ENCODE peak calls at places on chromosomes 13 and 19, in six cellular contexts. One of them, this sample, is unnamed.

GRCh38 chr13:97226788-97227627 is 4.9 kb downstream of the MBNL2 start:
- DNase-seq in glutamatergic neuron: no peak
- DNase-seq in colonic mucosa: peak; percentile 74
- DNase-seq in GM23338: peak; percentile 80
- DNase-seq in fibroblast of the aortic adventitia: no peak
- DNase-seq in cardiac fibroblast: peak; percentile 74
- DNase-seq in this sample: no peak

GRCh38 chr19:14004619-14005380 is 1.3 kb downstream of the RFX1 start:
- DNase-seq in glutamatergic neuron: no peak
- DNase-seq in colonic mucosa: peak; percentile 77
- DNase-seq in GM23338: no peak
- DNase-seq in fibroblast of the aortic adventitia: peak; percentile 29
- DNase-seq in cardiac fibroblast: no peak
- DNase-seq in this sample: peak; percentile 79

GRCh38 chr19:56875717-56876116 is 35.2 kb upstream of the PEG3 start:
- DNase-seq in glutamatergic neuron: no peak
- DNase-seq in colonic mucosa: no peak
- DNase-seq in GM23338: no peak
- DNase-seq in fibroblast of the aortic adventitia: no peak
- DNase-seq in cardiac fibroblast: no peak
- DNase-seq in this sample: no peak

GRCh38 chr19:47493378-47494210 is 9.6 kb upstream of the KPTN start:
- DNase-seq in glutamatergic neuron: no peak
- DNase-seq in colonic mucosa: no peak
- DNase-seq in GM23338: no peak
- DNase-seq in fibroblast of the aortic adventitia: no peak
- DNase-seq in cardiac fibroblast: no peak
- DNase-seq in this sample: no peak

GRCh38 chr19:57267294-57267693 is 13.0 kb upstream of the ZNF460 start:
- DNase-seq in glutamatergic neuron: no peak
- DNase-seq in colonic mucosa: no peak
- DNase-seq in GM23338: peak; percentile 6
- DNase-seq in fibroblast of the aortic adventitia: no peak
- DNase-seq in cardiac fibroblast: no peak
- DNase-seq in this sample: no peak

GRCh38 chr19:38692458-38693379 is 45.3 kb downstream of the ACTN4 start:
- DNase-seq in glutamatergic neuron: no peak
- DNase-seq in colonic mucosa: no peak
- DNase-seq in GM23338: peak; percentile 67
- DNase-seq in fibroblast of the aortic adventitia: no peak
- DNase-seq in cardiac fibroblast: no peak
- DNase-seq in this sample: no peak

GRCh38 chr19:18438331-18439024 is 545 bp upstream of the ISYNA1 start:
- DNase-seq in glutamatergic neuron: peak; percentile 35
- DNase-seq in colonic mucosa: no peak
- DNase-seq in GM23338: peak; percentile 64
- DNase-seq in fibroblast of the aortic adventitia: peak; percentile 46
- DNase-seq in cardiac fibroblast: peak; percentile 88
- DNase-seq in this sample: no peak

GRCh38 chr13:71721117-71721516 is 145.9 kb downstream of the DACH1 start:
- DNase-seq in glutamatergic neuron: no peak
- DNase-seq in colonic mucosa: no peak
- DNase-seq in GM23338: no peak
- DNase-seq in fibroblast of the aortic adventitia: no peak
- DNase-seq in cardiac fibroblast: no peak
- DNase-seq in this sample: no peak

GRCh38 chr19:18013621-18014111 is 5.7 kb downstream of the ARRDC2 start:
- DNase-seq in glutamatergic neuron: no peak
- DNase-seq in colonic mucosa: no peak
- DNase-seq in GM23338: no peak
- DNase-seq in fibroblast of the aortic adventitia: no peak
- DNase-seq in cardiac fibroblast: no peak
- DNase-seq in this sample: no peak

GRCh38 chr13:82136880-82137279 is 1745.4 kb downstream of the SLITRK1 start:
- DNase-seq in glutamatergic neuron: no peak
- DNase-seq in colonic mucosa: no peak
- DNase-seq in GM23338: no peak
- DNase-seq in fibroblast of the aortic adventitia: no peak
- DNase-seq in cardiac fibroblast: no peak
- DNase-seq in this sample: no peak

GRCh38 chr13:36841411-36841810 is 22.4 kb downstream of the RFXAP start:
- DNase-seq in glutamatergic neuron: no peak
- DNase-seq in colonic mucosa: no peak
- DNase-seq in GM23338: no peak
- DNase-seq in fibroblast of the aortic adventitia: peak; percentile 31
- DNase-seq in cardiac fibroblast: no peak
- DNase-seq in this sample: no peak

GRCh38 chr13:41465215-41465907 is 8.0 kb downstream of the RGCC start:
- DNase-seq in glutamatergic neuron: no peak
- DNase-seq in colonic mucosa: peak; percentile 33
- DNase-seq in GM23338: no peak
- DNase-seq in fibroblast of the aortic adventitia: peak; percentile 59
- DNase-seq in cardiac fibroblast: peak; percentile 62
- DNase-seq in this sample: no peak

GRCh38 chr19:10836478-10837325 is 690 bp upstream of the TMED1 start:
- DNase-seq in glutamatergic neuron: peak; percentile 71
- DNase-seq in colonic mucosa: peak; percentile 89
- DNase-seq in GM23338: peak; percentile 83
- DNase-seq in fibroblast of the aortic adventitia: no peak
- DNase-seq in cardiac fibroblast: peak; percentile 91
- DNase-seq in this sample: peak; percentile 96

DNA sequence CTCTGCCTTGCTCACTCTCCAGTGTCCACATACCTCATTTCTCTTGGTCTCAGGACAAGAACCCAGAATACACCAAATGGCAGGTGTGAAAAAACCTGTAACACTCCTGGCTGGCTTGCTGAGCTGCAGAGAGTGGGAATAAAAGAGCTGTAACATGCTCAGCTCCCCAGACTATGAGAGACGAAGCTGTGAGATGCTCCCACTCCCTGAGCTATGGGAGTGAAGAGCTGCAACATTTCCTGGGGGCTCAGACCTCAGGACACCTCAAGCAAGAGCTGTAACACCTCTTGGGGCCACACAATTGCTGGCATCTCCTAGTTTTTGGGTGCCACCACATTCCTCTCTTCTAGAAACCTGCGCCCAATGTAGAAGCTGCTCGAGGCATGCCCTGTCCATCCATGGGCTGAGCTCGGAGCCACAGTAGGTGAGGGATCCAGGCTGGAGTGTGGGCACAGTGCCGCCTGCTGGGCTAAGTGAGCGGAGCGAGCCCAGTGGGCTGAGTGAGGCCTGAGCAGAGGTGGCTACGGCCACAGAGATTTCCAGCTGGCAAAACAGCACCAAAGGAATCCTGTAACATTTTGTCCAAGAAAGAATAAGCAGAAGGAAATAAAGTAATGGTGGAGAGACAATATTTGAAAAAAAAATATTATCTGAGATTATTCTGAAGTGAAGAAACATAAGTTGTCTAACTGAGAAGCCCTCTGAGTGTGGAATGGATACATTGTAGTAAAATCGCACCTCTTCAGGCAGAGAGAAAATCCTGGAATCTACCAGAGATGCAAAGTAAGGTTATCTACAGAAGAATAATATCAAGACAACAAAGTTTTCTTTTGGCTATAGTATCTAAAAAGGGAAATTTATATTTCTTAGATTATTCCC is 186.2 kb upstream of the PCDH9 start:
- DNase-seq in glutamatergic neuron: peak; percentile 83
- DNase-seq in colonic mucosa: no peak
- DNase-seq in GM23338: peak; percentile 82
- DNase-seq in fibroblast of the aortic adventitia: peak; percentile 22
- DNase-seq in cardiac fibroblast: peak; percentile 54
- DNase-seq in this sample: no peak
- TF ChIP-seq CTCF in glutamatergic neuron: peak; percentile 82
- TF ChIP-seq CTCF in colonic mucosa: no peak
- TF ChIP-seq CTCF in GM23338: peak; percentile 98
- TF ChIP-seq CTCF in fibroblast of the aortic adventitia: peak; percentile 74
- TF ChIP-seq CTCF in cardiac fibroblast: peak; percentile 99
- TF ChIP-seq CTCF in this sample: no peak

DNA sequence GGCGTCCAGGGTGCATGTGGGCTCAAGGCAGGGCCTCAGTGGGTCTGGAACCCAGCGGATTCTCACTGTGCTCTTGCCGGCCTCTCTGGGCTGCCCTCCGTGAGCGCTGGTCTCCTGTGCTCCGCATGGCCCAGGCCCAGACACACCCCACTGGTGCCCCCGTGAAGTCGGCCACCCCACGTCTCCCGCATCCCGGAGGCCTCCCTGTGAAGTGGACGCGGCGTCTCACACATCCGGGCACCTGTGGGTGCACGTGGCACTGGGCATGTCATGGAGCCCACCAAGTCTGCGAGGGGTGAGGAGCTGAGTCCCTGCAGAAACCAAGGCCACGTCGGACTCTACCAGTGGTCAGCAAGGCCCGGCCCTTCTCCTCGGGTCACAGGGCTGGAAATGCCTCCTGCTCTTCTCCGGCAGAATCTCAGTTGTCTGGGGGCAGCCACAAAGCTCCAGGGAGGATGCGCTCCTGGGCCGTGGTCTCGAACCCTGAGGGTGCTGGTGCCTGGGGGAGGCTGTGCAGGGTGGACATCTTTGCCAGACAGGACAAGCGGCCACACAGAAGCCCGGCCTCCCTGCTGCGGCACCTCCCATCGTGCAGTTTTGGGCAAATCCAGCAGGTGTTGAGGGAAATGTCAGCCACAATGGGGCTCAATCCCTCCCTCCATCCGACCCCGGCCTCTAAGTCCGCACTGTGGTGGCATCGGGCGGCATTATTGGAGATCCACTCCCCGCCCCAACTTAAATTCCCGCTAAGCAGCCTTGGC is 2.2 kb downstream of the C13orf46 start:
- DNase-seq in glutamatergic neuron: peak; percentile 4
- DNase-seq in colonic mucosa: no peak
- DNase-seq in GM23338: no peak
- DNase-seq in fibroblast of the aortic adventitia: no peak
- DNase-seq in cardiac fibroblast: no peak
- DNase-seq in this sample: no peak
- TF ChIP-seq CTCF in glutamatergic neuron: no peak
- TF ChIP-seq CTCF in colonic mucosa: no peak
- TF ChIP-seq CTCF in GM23338: no peak
- TF ChIP-seq CTCF in fibroblast of the aortic adventitia: no peak
- TF ChIP-seq CTCF in cardiac fibroblast: no peak
- TF ChIP-seq CTCF in this sample: no peak

GRCh38 chr13:94661396-94661795 is 50.9 kb downstream of the SOX21 start:
- DNase-seq in glutamatergic neuron: no peak
- DNase-seq in colonic mucosa: no peak
- DNase-seq in GM23338: no peak
- DNase-seq in fibroblast of the aortic adventitia: no peak
- DNase-seq in cardiac fibroblast: no peak
- DNase-seq in this sample: no peak

GRCh38 chr13:94658926-94659649 is 53.3 kb downstream of the SOX21 start:
- DNase-seq in glutamatergic neuron: no peak
- DNase-seq in colonic mucosa: no peak
- DNase-seq in GM23338: peak; percentile 59
- DNase-seq in fibroblast of the aortic adventitia: no peak
- DNase-seq in cardiac fibroblast: no peak
- DNase-seq in this sample: no peak

GRCh38 chr13:94657167-94657566 is 55.2 kb downstream of the SOX21 start:
- DNase-seq in glutamatergic neuron: no peak
- DNase-seq in colonic mucosa: no peak
- DNase-seq in GM23338: no peak
- DNase-seq in fibroblast of the aortic adventitia: no peak
- DNase-seq in cardiac fibroblast: peak; percentile 15
- DNase-seq in this sample: no peak

GRCh38 chr13:94662274-94662945 is 49.9 kb downstream of the SOX21 start:
- DNase-seq in glutamatergic neuron: no peak
- DNase-seq in colonic mucosa: no peak
- DNase-seq in GM23338: no peak
- DNase-seq in fibroblast of the aortic adventitia: no peak
- DNase-seq in cardiac fibroblast: no peak
- DNase-seq in this sample: no peak

DNA sequence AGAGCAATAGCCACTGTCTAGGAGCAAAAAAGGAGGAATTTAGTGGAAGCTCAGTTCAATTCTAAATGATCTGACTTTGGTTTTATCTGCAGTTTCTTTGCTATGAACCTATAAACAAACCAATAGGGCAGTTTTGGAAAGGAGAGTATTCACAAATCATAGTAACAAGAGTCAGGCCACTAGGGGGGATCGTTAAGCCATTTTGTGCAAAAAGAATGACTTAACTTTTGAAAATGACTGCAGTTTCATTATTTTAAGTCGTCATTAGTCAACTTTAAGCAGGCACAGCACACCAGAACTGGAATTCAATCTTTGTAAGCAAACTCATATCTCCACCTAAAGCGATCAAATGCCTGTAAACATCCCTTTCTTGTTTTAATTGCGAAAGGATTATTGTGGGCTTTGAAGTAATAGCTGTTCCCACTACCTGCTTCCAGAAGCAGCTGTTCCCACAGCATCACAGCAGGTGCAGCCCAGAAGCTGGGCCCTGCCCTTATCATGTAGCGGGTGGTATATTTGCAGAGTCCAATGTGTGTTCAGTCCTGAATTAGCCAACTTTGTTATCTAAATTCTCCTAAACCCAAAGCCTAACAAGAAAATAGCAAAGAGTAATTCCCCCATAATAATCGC is 51.5 kb downstream of the SOX21 start:
- DNase-seq in glutamatergic neuron: no peak
- DNase-seq in colonic mucosa: no peak
- DNase-seq in GM23338: peak; percentile 75
- DNase-seq in fibroblast of the aortic adventitia: peak; percentile 51
- DNase-seq in cardiac fibroblast: peak; percentile 35
- DNase-seq in this sample: no peak
- TF ChIP-seq CTCF in glutamatergic neuron: no peak
- TF ChIP-seq CTCF in colonic mucosa: no peak
- TF ChIP-seq CTCF in GM23338: peak; percentile 60
- TF ChIP-seq CTCF in fibroblast of the aortic adventitia: peak; percentile 54
- TF ChIP-seq CTCF in cardiac fibroblast: peak; percentile 20
- TF ChIP-seq CTCF in this sample: no peak

GRCh38 chr19:55677572-55678028 is 2.6 kb downstream of the EPN1 start:
- DNase-seq in glutamatergic neuron: no peak
- DNase-seq in colonic mucosa: no peak
- DNase-seq in GM23338: no peak
- DNase-seq in fibroblast of the aortic adventitia: no peak
- DNase-seq in cardiac fibroblast: no peak
- DNase-seq in this sample: no peak

GRCh38 chr19:55676889-55677505 is 2.0 kb downstream of the EPN1 start:
- DNase-seq in glutamatergic neuron: no peak
- DNase-seq in colonic mucosa: no peak
- DNase-seq in GM23338: no peak
- DNase-seq in fibroblast of the aortic adventitia: no peak
- DNase-seq in cardiac fibroblast: no peak
- DNase-seq in this sample: no peak

GRCh38 chr19:55675661-55676354 is 782 bp downstream of the EPN1 start:
- DNase-seq in glutamatergic neuron: no peak
- DNase-seq in colonic mucosa: no peak
- DNase-seq in GM23338: no peak
- DNase-seq in fibroblast of the aortic adventitia: no peak
- DNase-seq in cardiac fibroblast: no peak
- DNase-seq in this sample: no peak

GRCh38 chr19:55674841-55675660 is at the start of gene EPN1:
- DNase-seq in glutamatergic neuron: peak; percentile 99
- DNase-seq in colonic mucosa: peak; percentile 97
- DNase-seq in GM23338: peak; percentile 99
- DNase-seq in fibroblast of the aortic adventitia: peak; percentile 94
- DNase-seq in cardiac fibroblast: peak; percentile 97
- DNase-seq in this sample: peak; percentile 99

DNA sequence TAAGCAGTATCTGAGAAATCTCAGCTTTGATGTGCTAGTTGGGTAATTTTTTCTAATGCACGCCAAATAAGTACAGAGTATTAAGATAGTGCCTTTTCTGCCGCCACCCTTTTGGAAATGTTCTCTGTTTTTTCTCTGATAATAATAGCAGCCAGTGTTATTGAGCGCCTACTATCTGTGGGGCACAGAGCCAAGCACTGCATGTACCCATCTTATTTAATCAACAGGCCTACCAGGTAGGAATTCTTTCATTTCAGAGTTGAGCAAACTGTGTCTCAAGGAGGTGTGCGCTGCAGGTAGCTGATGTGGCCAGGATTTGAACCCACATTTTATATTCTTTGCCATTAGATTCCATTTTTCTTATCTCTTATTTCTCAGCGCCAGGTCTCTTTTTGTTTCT is 1.4 kb downstream of the EPN1 start:
- DNase-seq in glutamatergic neuron: no peak
- DNase-seq in colonic mucosa: no peak
- DNase-seq in GM23338: no peak
- DNase-seq in fibroblast of the aortic adventitia: peak; percentile 49
- DNase-seq in cardiac fibroblast: peak; percentile 39
- DNase-seq in this sample: no peak
- TF ChIP-seq CTCF in glutamatergic neuron: no peak
- TF ChIP-seq CTCF in colonic mucosa: no peak
- TF ChIP-seq CTCF in GM23338: no peak
- TF ChIP-seq CTCF in fibroblast of the aortic adventitia: peak; percentile 14
- TF ChIP-seq CTCF in cardiac fibroblast: peak; percentile 23
- TF ChIP-seq CTCF in this sample: no peak

This sample was measured in lower leg skin.